ENCODE peak calls at places on chromosomes 13 and 19, in six cellular contexts. V, I, D, Y, F and Z are unnamed samples.

GRCh38 chr13:40494932-40495619 is 171.4 kb downstream of the FOXO1 start:
- DNase-seq in F (no peak), I (no peak), V (no peak), Y (no peak), D (no peak), Z (no peak)

GRCh38 chr13:37617162-37617561 is 18.6 kb upstream of the POSTN start:
- DNase-seq in I (peak), D (no peak), F (peak), Y (no peak), V (no peak), Z (no peak)

GRCh38 chr19:4589579-4590410 is 30.3 kb upstream of the SEMA6B start:
- DNase-seq in V (no peak), Y (no peak), I (no peak), D (peak), F (no peak), Z (no peak)

GRCh38 chr13:76745246-76746200 is 140.7 kb downstream of the KCTD12 start:
- DNase-seq in F (no peak), D (peak), Y (no peak), V (no peak), I (no peak), Z (no peak)

GRCh38 chr13:28621439-28621838 is 37.5 kb upstream of the POMP start:
- DNase-seq in V (no peak), Y (no peak), D (peak), I (no peak), F (no peak), Z (no peak)

GRCh38 chr13:24267801-24268200 is 41.6 kb upstream of the C1QTNF9 start:
- DNase-seq in I (no peak), Y (no peak), D (no peak), F (no peak), V (no peak), Z (no peak)

GRCh38 chr13:50244355-50244912 is 229.2 kb downstream of the KCNRG start:
- DNase-seq in I (no peak), D (no peak), Y (no peak), V (no peak), F (peak), Z (no peak)

GRCh38 chr13:45473627-45474026 is 8.9 kb downstream of the COG3 start:
- DNase-seq in F (no peak), D (peak), V (no peak), I (no peak), Y (no peak), Z (no peak)

GRCh38 chr19:28393574-28394336 is 819.2 kb downstream of the UQCRFS1 start:
- DNase-seq in D (peak), V (no peak), Y (no peak), F (no peak), I (no peak), Z (no peak)

GRCh38 chr13:50740052-50740741 is 103.3 kb downstream of the DLEU7 start:
- DNase-seq in D (no peak), V (no peak), F (peak), Y (no peak), I (no peak), Z (peak)

GRCh38 chr19:35903550-35904179 is 1.3 kb downstream of the HCST start:
- DNase-seq in V (peak), Y (peak), D (peak), I (peak), F (peak), Z (no peak)

GRCh38 chr13:105773241-105773640 is 762.2 kb downstream of the EFNB2 start:
- DNase-seq in F (no peak), I (no peak), V (no peak), Y (no peak), D (no peak), Z (no peak)

GRCh38 chr19:48842744-48843162 is 6.5 kb upstream of the HSD17B14 start:
- DNase-seq in D (peak), I (no peak), V (peak), Y (peak), F (peak), Z (no peak)

GRCh38 chr13:48161530-48162179 is 66.8 kb upstream of the MED4 start:
- DNase-seq in F (no peak), V (no peak), D (peak), Y (no peak), I (no peak), Z (no peak)

GRCh38 chr13:50410921-50411712 is 395.9 kb downstream of the KCNRG start:
- DNase-seq in V (no peak), I (peak), Y (no peak), F (peak), D (peak), Z (no peak)

GRCh38 chr13:26629260-26629659 is 71.8 kb downstream of the WASF3 start:
- DNase-seq in Y (no peak), F (no peak), V (no peak), I (no peak), D (peak), Z (no peak)

GRCh38 chr13:43804461-43805070 is 17.8 kb upstream of the ENOX1 start:
- DNase-seq in D (peak), V (no peak), Y (no peak), I (peak), F (peak), Z (no peak)

GRCh38 chr13:98141509-98141908 is 1.4 kb upstream of the FARP1 start:
- DNase-seq in Y (no peak), F (no peak), D (no peak), V (no peak), I (no peak), Z (no peak)

GRCh38 chr19:16874250-16874977 is 14.4 kb upstream of the F2RL3 start:
- DNase-seq in F (no peak), V (no peak), D (no peak), I (no peak), Y (no peak), Z (no peak)

GRCh38 chr19:17113127-17113785 is 37.7 kb downstream of the MYO9B start:
- DNase-seq in I (no peak), Y (no peak), F (no peak), V (no peak), D (no peak), Z (no peak)

GRCh38 chr13:39419866-39420265 is 183.1 kb downstream of the LHFPL6 start:
- DNase-seq in V (no peak), F (no peak), D (no peak), Y (no peak), I (no peak), Z (no peak)

GRCh38 chr19:35975608-35976214 is 19.3 kb upstream of the SDHAF1 start:
- DNase-seq in Y (no peak), F (peak), I (no peak), V (peak), D (peak), Z (no peak)

GRCh38 chr13:30020726-30021312 is 170.4 kb upstream of the UBL3 start:
- DNase-seq in V (no peak), F (peak), D (no peak), I (peak), Y (no peak), Z (no peak)

GRCh38 chr19:52946322-52947310 is 16.1 kb downstream of the ZNF816 start:
- DNase-seq in V (peak), Y (no peak), I (no peak), D (no peak), F (no peak), Z (no peak)

GRCh38 chr13:35866801-35867200 is 264.4 kb downstream of the DCLK1 start:
- DNase-seq in V (no peak), I (no peak), Y (no peak), F (no peak), D (no peak), Z (no peak)

GRCh38 chr13:34738251-34739170 is 203.6 kb upstream of the NBEA start:
- DNase-seq in I (no peak), D (no peak), V (no peak), F (no peak), Y (no peak), Z (no peak)

GRCh38 chr19:40571831-40572495 is 4.7 kb upstream of the SHKBP1 start:
- DNase-seq in V (no peak), Y (no peak), F (no peak), I (no peak), D (no peak), Z (no peak)

GRCh38 chr13:33373624-33374023 is 88.1 kb upstream of the STARD13 start:
- DNase-seq in I (no peak), F (no peak), Y (no peak), V (no peak), D (no peak), Z (no peak)
- TF ChIP-seq CTCF in I (peak), F (no peak), Y (no peak), V (no peak), D (no peak), Z (no peak)

DNA sequence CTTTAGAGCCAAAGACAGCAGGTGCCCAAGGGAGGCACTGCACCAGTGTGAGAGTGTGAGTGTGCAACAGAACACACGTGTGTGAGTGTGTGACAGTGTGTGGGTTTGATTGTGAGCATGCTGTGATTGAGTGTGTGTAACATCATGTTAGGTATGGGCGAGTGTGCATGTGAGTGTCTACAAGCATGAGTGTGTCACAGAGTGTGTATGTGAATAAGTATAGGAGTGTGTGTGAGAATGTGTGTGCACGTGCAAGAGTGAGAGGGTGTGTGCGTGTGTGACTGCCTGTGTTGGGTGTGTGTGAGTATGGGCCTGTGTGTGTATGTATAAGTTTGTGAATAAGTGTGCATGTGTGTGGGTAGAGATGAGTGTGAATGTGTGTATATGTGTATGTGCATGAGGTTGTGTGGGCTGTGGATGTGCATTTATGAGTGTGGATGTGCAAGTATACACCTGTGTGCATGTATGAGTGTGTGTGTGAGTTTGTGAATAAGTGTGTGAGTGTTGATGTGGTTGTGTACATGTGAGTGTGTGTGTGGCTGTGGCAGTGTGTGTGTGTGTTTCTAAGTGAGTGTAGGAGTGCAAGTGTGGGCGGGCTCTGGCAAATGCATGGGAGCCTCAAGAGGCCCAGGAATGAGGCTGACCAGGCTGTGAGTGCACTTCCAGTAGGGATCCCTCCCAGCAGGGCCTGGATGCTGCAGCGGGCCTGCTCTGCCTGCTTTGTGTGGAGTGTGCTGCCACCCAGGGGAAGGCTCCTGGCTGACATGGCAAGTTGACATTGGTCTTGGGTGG is 198.4 kb downstream of the COL4A1 start:
- DNase-seq in F (peak), I (peak), V (peak), D (peak), Y (no peak), Z (peak)
- TF ChIP-seq CTCF in F (peak), I (peak), V (no peak), D (peak), Y (no peak), Z (peak)

GRCh38 chr13:32586022-32586900 is at the start of gene PDS5B:
- DNase-seq in Y (peak), I (peak), F (peak), D (peak), V (peak), Z (peak)
- TF ChIP-seq CTCF in Y (peak), I (peak), F (peak), D (peak), V (peak), Z (peak)

GRCh38 chr19:18866800-18867123 is 29.2 kb downstream of the CERS1 start:
- DNase-seq in F (no peak), V (no peak), D (no peak), I (no peak), Y (no peak), Z (no peak)
- TF ChIP-seq CTCF in F (peak), V (no peak), D (no peak), I (no peak), Y (peak), Z (no peak)

GRCh38 chr13:79241697-79242096 is 164.4 kb downstream of the RBM26 start:
- DNase-seq in Y (no peak), F (no peak), V (no peak), I (no peak), D (no peak), Z (no peak)

GRCh38 chr13:79245937-79246574 is 160.0 kb downstream of the RBM26 start:
- DNase-seq in V (no peak), I (no peak), D (no peak), Y (no peak), F (no peak), Z (no peak)

DNA sequence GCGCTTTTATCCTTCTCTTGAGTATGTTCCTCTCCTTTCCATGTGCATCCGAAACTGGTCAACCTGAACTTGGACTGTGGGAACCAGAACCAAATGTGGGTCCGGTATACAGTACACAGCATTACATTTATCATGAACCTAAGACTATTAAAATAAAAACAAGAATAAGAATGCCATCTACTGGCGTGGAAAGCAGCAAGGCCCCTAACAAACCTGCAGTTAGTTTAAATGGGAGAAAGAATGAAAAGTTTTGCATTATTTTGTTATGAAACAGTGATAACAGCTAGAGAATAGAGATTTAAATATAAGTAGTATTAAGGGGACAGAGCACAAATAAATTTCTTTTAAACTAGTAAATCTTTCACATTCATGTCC is 159.5 kb downstream of the RBM26 start:
- DNase-seq in F (no peak), D (peak), V (no peak), I (no peak), Y (no peak), Z (no peak)
- TF ChIP-seq CTCF in F (no peak), D (peak), V (no peak), I (peak), Y (peak), Z (no peak)

GRCh38 chr13:81171065-81171647 is 830.2 kb upstream of the SPRY2 start:
- DNase-seq in V (no peak), Y (no peak), I (peak), F (no peak), D (peak), Z (no peak)
- TF ChIP-seq CTCF in V (peak), Y (no peak), I (peak), F (peak), D (no peak), Z (peak)